ENCODE peak calls at places on chromosomes 3 and 15, in seven cellular contexts. B is HL-60; K is endothelial cell; E is NCI-H524; Y is activated CD4-positive, CD25-positive, alpha-beta regulatory T cell; Q is stimulated activated CD4-positive, alpha-beta T cell treated with anti-CD3 and anti-CD28 coated beads, TNF-alpha, amount 100 ng/mL, for 4 hours; I is mesothelial cell of epicardium. C is an unnamed sample.

GRCh38 chr15:87816811-87817210 is 439.7 kb downstream of the NTRK3 start:
- DNase-seq in B (no peak), K (no peak), E (no peak), Y (no peak), Q (no peak), I (no peak), C (no peak)

GRCh38 chr3:42129014-42129953 is 38.1 kb downstream of the TRAK1 start:
- DNase-seq in B (no peak), K (no peak), E (no peak), Y (no peak), Q (no peak), I (no peak), C (peak; percentile 69)

GRCh38 chr15:62491642-62492041 is 326.6 kb upstream of the C2CD4B start:
- DNase-seq in B (no peak), K (no peak), E (no peak), Y (no peak), Q (no peak), I (no peak), C (no peak)

GRCh38 chr15:93803406-93803805 is 428.0 kb upstream of the MCTP2 start:
- DNase-seq in B (no peak), K (no peak), E (no peak), Y (no peak), Q (no peak), I (no peak), C (no peak)

GRCh38 chr3:12445523-12446240 is 38.6 kb upstream of the TSEN2 start:
- DNase-seq in B (no peak), K (no peak), E (no peak), Y (no peak), Q (no peak), I (no peak), C (no peak)

GRCh38 chr3:141331370-141332318 is 36.7 kb upstream of the ZBTB38 start:
- DNase-seq in B (no peak), K (no peak), E (no peak), Y (no peak), Q (no peak), I (no peak), C (no peak)

GRCh38 chr15:60592386-60593339 is 113.7 kb upstream of the ICE2 start:
- DNase-seq in B (peak; percentile 21), K (peak; percentile 73), E (peak; percentile 66), Y (peak; percentile 76), Q (peak; percentile 75), I (peak; percentile 76), C (peak; percentile 65)

GRCh38 chr3:99365979-99366378 is 272.4 kb upstream of the COL8A1 start:
- DNase-seq in B (no peak), K (no peak), E (no peak), Y (no peak), Q (no peak), I (no peak), C (no peak)

GRCh38 chr3:30282052-30282708 is 324.2 kb upstream of the TGFBR2 start:
- DNase-seq in B (no peak), K (no peak), E (no peak), Y (no peak), Q (no peak), I (no peak), C (no peak)

GRCh38 chr15:38084289-38084688 is 149.8 kb downstream of the TMCO5A start:
- DNase-seq in B (peak; percentile 13), K (no peak), E (no peak), Y (no peak), Q (no peak), I (no peak), C (no peak)

GRCh38 chr3:97579365-97579764 is 185.2 kb upstream of the ARL6 start:
- DNase-seq in B (no peak), K (no peak), E (no peak), Y (no peak), Q (no peak), I (no peak), C (no peak)

GRCh38 chr15:28033443-28033842 is 65.7 kb downstream of the OCA2 start:
- DNase-seq in B (no peak), K (no peak), E (no peak), Y (no peak), Q (no peak), I (no peak), C (no peak)